ENCODE peak calls at places on chromosomes 4 and X, in nine cellular contexts. G, P, M, Y, Q, D, O, S and H are unnamed samples.
A peak's percentile ranks its signal among the peaks of the same experiment; 100 is the strongest.

GRCh38 chr4:3673176-3673575 is 93.0 kb upstream of the ADRA2C start:
- DNase-seq in D (no peak), M (no peak), G (no peak), Q (no peak), P (no peak), Y (no peak), O (no peak), S (no peak), H (no peak)

GRCh38 chr4:41213563-41214157 is 682 bp downstream of the APBB2 start:
- DNase-seq in P (no peak), G (no peak), S (no peak), M (no peak), O (no peak), Y (no peak), D (peak; percentile 42), Q (no peak), H (no peak)

GRCh38 chr4:185470503-185471195 is 884 bp downstream of the CCDC110 start:
- DNase-seq in O (peak; percentile 23), Q (no peak), G (no peak), M (no peak), D (peak; percentile 37), Y (peak; percentile 56), S (no peak), P (no peak), H (no peak)

GRCh38 chrX:132958086-132958703 is at the start of gene HS6ST2:
- DNase-seq in P (no peak), S (no peak), G (no peak), M (no peak), O (no peak), Q (peak; percentile 52), Y (no peak), D (no peak), H (no peak)

GRCh38 chr4:115883251-115883650 is 769.8 kb upstream of the NDST4 start:
- DNase-seq in S (no peak), P (no peak), D (no peak), O (no peak), Y (no peak), Q (no peak), M (no peak), G (no peak), H (no peak)

GRCh38 chr4:16253127-16253960 is 27.1 kb upstream of the TAPT1 start:
- DNase-seq in P (peak; percentile 47), Q (no peak), O (peak; percentile 87), S (no peak), D (peak; percentile 81), G (no peak), M (no peak), Y (no peak), H (no peak)

GRCh38 chrX:81241753-81242152 is 39.9 kb downstream of the SH3BGRL start:
- DNase-seq in D (no peak), Q (no peak), P (no peak), G (no peak), Y (no peak), O (no peak), M (no peak), S (no peak), H (no peak)

GRCh38 chrX:105564536-105564935 is 257.8 kb upstream of the NRK start:
- DNase-seq in Y (no peak), G (no peak), D (no peak), O (peak; percentile 70), M (no peak), S (no peak), Q (no peak), P (peak; percentile 7), H (no peak)

GRCh38 chr4:174214102-174214878 is 69.2 kb downstream of the FBXO8 start:
- DNase-seq in S (peak; percentile 9), P (no peak), O (no peak), M (no peak), Y (no peak), Q (peak; percentile 35), D (peak; percentile 29), G (no peak), H (no peak)

GRCh38 chr4:25923745-25924144 is 9.7 kb downstream of the SMIM20 start:
- DNase-seq in S (no peak), P (no peak), D (no peak), Q (no peak), M (no peak), G (no peak), O (no peak), Y (no peak), H (no peak)

GRCh38 chr4:110854021-110854678 is 231.3 kb upstream of the PITX2 start:
- DNase-seq in P (no peak), G (no peak), Y (no peak), Q (no peak), M (no peak), S (no peak), D (peak; percentile 70), O (peak; percentile 93), H (no peak)

GRCh38 chr4:43776371-43776770 is 672.2 kb downstream of the KCTD8 start:
- DNase-seq in S (no peak), P (no peak), G (no peak), O (peak; percentile 2), Y (no peak), M (no peak), Q (no peak), D (no peak), H (no peak)

GRCh38 chr4:40956726-40957255 is 207.0 kb downstream of the NSUN7 start:
- DNase-seq in D (no peak), O (peak; percentile 71), P (peak; percentile 8), M (no peak), Q (no peak), G (no peak), Y (no peak), S (no peak), H (no peak)

GRCh38 chr4:109999513-109999912 is 86.8 kb downstream of the EGF start:
- DNase-seq in G (no peak), M (no peak), Q (no peak), D (no peak), Y (no peak), P (no peak), S (no peak), O (no peak), H (no peak)

GRCh38 chr4:70721747-70722146 is at the start of gene RUFY3:
- DNase-seq in P (peak; percentile 85), S (no peak), Q (no peak), O (peak; percentile 97), D (peak; percentile 78), M (no peak), G (no peak), Y (peak; percentile 83), H (no peak)

GRCh38 chr4:7872264-7872771 is 67.3 kb downstream of the AFAP1 start:
- DNase-seq in Y (peak; percentile 58), G (no peak), M (no peak), O (peak; percentile 96), D (peak; percentile 80), P (peak; percentile 86), Q (no peak), S (no peak), H (no peak)

GRCh38 chr4:175542787-175543186 is 269.3 kb downstream of the GPM6A start:
- DNase-seq in Y (no peak), S (no peak), M (no peak), O (peak; percentile 44), G (no peak), P (no peak), Q (no peak), D (no peak), H (no peak)